ENCODE peak calls at places on chromosomes 16 and 17, in six cellular contexts. One of them, this sample, is unnamed.

GRCh38 chr17:81399481-81400153 is 4.4 kb downstream of the BAHCC1 start:
- DNase-seq in mesendoderm: no peak
- DNase-seq in IMR-90: no peak
- DNase-seq in neuronal stem cell: no peak
- DNase-seq in H9: no peak
- DNase-seq in H1: no peak
- DNase-seq in this sample: peak

GRCh38 chr16:23320695-23321094 is 18.6 kb downstream of the SCNN1B start:
- DNase-seq in mesendoderm: no peak
- DNase-seq in IMR-90: no peak
- DNase-seq in neuronal stem cell: no peak
- DNase-seq in H9: no peak
- DNase-seq in H1: no peak
- DNase-seq in this sample: no peak

GRCh38 chr16:48963306-48963705 is 318.3 kb downstream of the CBLN1 start:
- DNase-seq in mesendoderm: peak
- DNase-seq in IMR-90: peak
- DNase-seq in neuronal stem cell: no peak
- DNase-seq in H9: no peak
- DNase-seq in H1: no peak
- DNase-seq in this sample: peak

GRCh38 chr17:78226055-78226751 is 5.2 kb upstream of the TMEM235 start:
- DNase-seq in mesendoderm: no peak
- DNase-seq in IMR-90: no peak
- DNase-seq in neuronal stem cell: no peak
- DNase-seq in H9: no peak
- DNase-seq in H1: no peak
- DNase-seq in this sample: no peak

GRCh38 chr17:64128787-64129514 is 993 bp downstream of the ERN1 start:
- DNase-seq in mesendoderm: peak
- DNase-seq in IMR-90: no peak
- DNase-seq in neuronal stem cell: no peak
- DNase-seq in H9: peak
- DNase-seq in H1: no peak
- DNase-seq in this sample: peak

GRCh38 chr17:75771334-75772281 is 6.6 kb upstream of the GALK1 start:
- DNase-seq in mesendoderm: no peak
- DNase-seq in IMR-90: peak
- DNase-seq in neuronal stem cell: no peak
- DNase-seq in H9: peak
- DNase-seq in H1: no peak
- DNase-seq in this sample: peak

GRCh38 chr17:62987136-62987535 is 21.1 kb downstream of the TANC2 start:
- DNase-seq in mesendoderm: peak
- DNase-seq in IMR-90: no peak
- DNase-seq in neuronal stem cell: no peak
- DNase-seq in H9: peak
- DNase-seq in H1: no peak
- DNase-seq in this sample: no peak

GRCh38 chr16:83615981-83616380 is 191.8 kb upstream of the HSBP1 start:
- DNase-seq in mesendoderm: no peak
- DNase-seq in IMR-90: no peak
- DNase-seq in neuronal stem cell: no peak
- DNase-seq in H9: peak
- DNase-seq in H1: no peak
- DNase-seq in this sample: peak

GRCh38 chr17:21525464-21526130 is 149.4 kb downstream of the KCNJ12 start:
- DNase-seq in mesendoderm: no peak
- DNase-seq in IMR-90: no peak
- DNase-seq in neuronal stem cell: no peak
- DNase-seq in H9: no peak
- DNase-seq in H1: no peak
- DNase-seq in this sample: no peak

GRCh38 chr17:66275651-66276050 is 26.8 kb upstream of the PRKCA start:
- DNase-seq in mesendoderm: no peak
- DNase-seq in IMR-90: peak
- DNase-seq in neuronal stem cell: no peak
- DNase-seq in H9: no peak
- DNase-seq in H1: no peak
- DNase-seq in this sample: peak

GRCh38 chr17:27529230-27529796 is 73.1 kb downstream of the KSR1 start:
- DNase-seq in mesendoderm: no peak
- DNase-seq in IMR-90: peak
- DNase-seq in neuronal stem cell: no peak
- DNase-seq in H9: no peak
- DNase-seq in H1: no peak
- DNase-seq in this sample: peak

GRCh38 chr16:58614212-58614611 is 15.4 kb downstream of the CNOT1 start:
- DNase-seq in mesendoderm: no peak
- DNase-seq in IMR-90: peak
- DNase-seq in neuronal stem cell: no peak
- DNase-seq in H9: no peak
- DNase-seq in H1: no peak
- DNase-seq in this sample: peak

GRCh38 chr17:43877451-43878155 is 29.7 kb downstream of the MPP2 start:
- DNase-seq in mesendoderm: no peak
- DNase-seq in IMR-90: no peak
- DNase-seq in neuronal stem cell: no peak
- DNase-seq in H9: no peak
- DNase-seq in H1: no peak
- DNase-seq in this sample: no peak

GRCh38 chr17:58306131-58306951 is 22.3 kb downstream of the TSPOAP1 start:
- DNase-seq in mesendoderm: no peak
- DNase-seq in IMR-90: no peak
- DNase-seq in neuronal stem cell: no peak
- DNase-seq in H9: peak
- DNase-seq in H1: no peak
- DNase-seq in this sample: no peak

GRCh38 chr17:56322991-56323390 is 169.7 kb downstream of the ANKFN1 start:
- DNase-seq in mesendoderm: no peak
- DNase-seq in IMR-90: no peak
- DNase-seq in neuronal stem cell: no peak
- DNase-seq in H9: no peak
- DNase-seq in H1: no peak
- DNase-seq in this sample: no peak

GRCh38 chr16:83742076-83742475 is 65.7 kb upstream of the HSBP1 start:
- DNase-seq in mesendoderm: no peak
- DNase-seq in IMR-90: no peak
- DNase-seq in neuronal stem cell: no peak
- DNase-seq in H9: no peak
- DNase-seq in H1: no peak
- DNase-seq in this sample: no peak

GRCh38 chr17:17999364-18000007 is 26.8 kb downstream of the DRC3 start:
- DNase-seq in mesendoderm: no peak
- DNase-seq in IMR-90: peak
- DNase-seq in neuronal stem cell: no peak
- DNase-seq in H9: no peak
- DNase-seq in H1: no peak
- DNase-seq in this sample: peak

GRCh38 chr17:8611671-8612298 is 18.7 kb downstream of the MYH10 start:
- DNase-seq in mesendoderm: no peak
- DNase-seq in IMR-90: peak
- DNase-seq in neuronal stem cell: no peak
- DNase-seq in H9: no peak
- DNase-seq in H1: no peak
- DNase-seq in this sample: peak

GRCh38 chr16:54077412-54077821 is 209.2 kb downstream of the IRX3 start:
- DNase-seq in mesendoderm: peak
- DNase-seq in IMR-90: peak
- DNase-seq in neuronal stem cell: no peak
- DNase-seq in H9: no peak
- DNase-seq in H1: no peak
- DNase-seq in this sample: peak

GRCh38 chr16:84088695-84089395 is 27.9 kb downstream of the MBTPS1 start:
- DNase-seq in mesendoderm: peak
- DNase-seq in IMR-90: no peak
- DNase-seq in neuronal stem cell: no peak
- DNase-seq in H9: no peak
- DNase-seq in H1: no peak
- DNase-seq in this sample: peak

GRCh38 chr16:54493076-54493475 is 206.5 kb upstream of the IRX3 start:
- DNase-seq in mesendoderm: no peak
- DNase-seq in IMR-90: no peak
- DNase-seq in neuronal stem cell: no peak
- DNase-seq in H9: no peak
- DNase-seq in H1: no peak
- DNase-seq in this sample: peak

GRCh38 chr16:59148756-59149155 is 414.6 kb upstream of the GOT2 start:
- DNase-seq in mesendoderm: no peak
- DNase-seq in IMR-90: no peak
- DNase-seq in neuronal stem cell: no peak
- DNase-seq in H9: no peak
- DNase-seq in H1: no peak
- DNase-seq in this sample: no peak

DNA sequence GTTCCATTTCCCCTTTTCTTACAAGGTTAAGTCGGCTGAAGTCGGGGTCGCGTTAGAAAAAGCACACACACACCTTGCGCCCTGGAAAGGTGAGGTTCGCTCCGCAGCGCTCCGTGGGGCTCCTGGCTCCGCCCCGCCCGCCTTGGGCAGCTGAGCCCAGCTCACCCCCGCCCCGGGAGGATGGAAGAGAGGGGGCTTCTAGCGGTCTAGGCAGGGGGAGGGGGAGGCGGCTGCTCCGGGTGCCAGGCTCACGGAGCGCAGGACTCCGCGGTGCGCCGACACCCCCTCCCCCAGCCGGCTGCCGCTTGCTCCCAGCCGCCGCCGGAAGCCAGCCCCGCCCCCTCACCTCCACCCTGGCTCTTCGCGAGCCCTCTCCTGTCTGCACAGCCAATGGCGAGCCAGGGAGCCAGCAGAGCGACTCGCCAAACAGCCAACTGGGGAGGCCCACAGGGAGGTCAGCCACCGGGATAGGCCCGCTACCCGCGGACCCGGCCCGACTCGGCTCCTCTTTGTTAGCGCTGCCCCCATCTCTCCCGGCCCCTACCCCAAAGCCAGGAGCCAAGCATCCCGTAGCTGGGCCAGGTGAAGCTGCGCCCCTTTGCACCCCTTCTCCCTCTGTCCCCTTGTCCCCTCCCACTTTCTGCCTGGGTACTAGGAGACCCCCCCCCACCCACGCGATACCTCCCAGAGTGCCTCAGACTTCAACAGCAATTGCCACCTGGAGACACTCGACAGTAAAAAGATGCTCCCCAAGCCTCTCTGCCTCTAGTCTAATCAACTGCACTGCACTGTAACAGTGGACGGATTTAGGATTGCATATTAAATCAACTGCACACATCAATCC is 30.2 kb downstream of the FAM222B start:
- DNase-seq in mesendoderm: peak
- DNase-seq in IMR-90: peak
- DNase-seq in neuronal stem cell: peak
- DNase-seq in H9: peak
- DNase-seq in H1: peak
- DNase-seq in this sample: peak
- H2BK5ac ChIP-seq in mesendoderm: peak
- H2BK5ac ChIP-seq in IMR-90: peak
- H2BK5ac ChIP-seq in neuronal stem cell: no peak
- H2BK5ac ChIP-seq in H9: no peak
- H2BK5ac ChIP-seq in H1: peak
- H2BK5ac ChIP-seq in this sample: peak

DNA sequence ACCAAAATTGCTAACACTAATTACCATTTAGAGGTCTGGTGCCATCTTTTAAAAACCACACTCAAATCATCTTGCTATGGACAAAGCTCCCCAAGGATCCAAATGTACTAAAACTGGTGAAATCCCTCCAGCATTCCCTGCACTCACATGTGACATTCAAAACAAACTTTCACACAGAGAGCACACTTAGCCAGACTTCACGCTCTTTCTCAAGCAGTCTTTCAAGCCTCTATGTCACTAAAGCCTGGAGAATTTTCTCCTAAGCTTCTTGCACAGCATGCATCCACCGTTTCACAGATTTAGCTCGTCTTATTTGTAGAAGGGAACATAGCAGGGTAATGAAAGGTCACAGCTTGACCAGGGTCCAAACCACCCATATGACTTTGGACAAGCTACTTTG is 19.3 kb downstream of the CMTM3 start:
- DNase-seq in mesendoderm: peak
- DNase-seq in IMR-90: no peak
- DNase-seq in neuronal stem cell: no peak
- DNase-seq in H9: no peak
- DNase-seq in H1: no peak
- DNase-seq in this sample: no peak
- H2BK15ac ChIP-seq in mesendoderm: no peak
- H2BK15ac ChIP-seq in IMR-90: no peak
- H2BK15ac ChIP-seq in neuronal stem cell: no peak
- H2BK15ac ChIP-seq in H9: no peak
- H2BK15ac ChIP-seq in H1: no peak
- H2BK15ac ChIP-seq in this sample: no peak

DNA sequence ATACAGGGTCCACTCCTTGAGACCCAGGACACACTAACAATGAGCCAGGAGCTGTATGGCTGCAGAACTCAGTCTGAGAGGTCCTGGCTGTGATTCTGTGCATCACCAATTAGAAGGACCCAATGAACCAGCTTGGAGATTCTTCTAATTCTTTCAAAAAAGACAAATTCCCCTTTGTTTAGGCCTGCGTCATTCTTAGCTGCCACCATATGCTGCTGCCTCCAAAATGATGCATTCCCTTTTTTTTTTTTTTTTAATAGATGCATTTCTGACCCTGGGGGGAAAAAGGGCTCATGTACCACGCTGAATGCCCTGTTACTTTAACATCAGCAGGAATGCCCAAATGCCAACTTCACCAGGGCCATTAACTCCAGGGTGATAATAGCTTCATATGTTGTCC is 28.5 kb downstream of the EMP2 start:
- DNase-seq in mesendoderm: no peak
- DNase-seq in IMR-90: no peak
- DNase-seq in neuronal stem cell: no peak
- DNase-seq in H9: no peak
- DNase-seq in H1: no peak
- DNase-seq in this sample: no peak
- H2BK5ac ChIP-seq in mesendoderm: no peak
- H2BK5ac ChIP-seq in IMR-90: no peak
- H2BK5ac ChIP-seq in neuronal stem cell: no peak
- H2BK5ac ChIP-seq in H9: no peak
- H2BK5ac ChIP-seq in H1: no peak
- H2BK5ac ChIP-seq in this sample: no peak

DNA sequence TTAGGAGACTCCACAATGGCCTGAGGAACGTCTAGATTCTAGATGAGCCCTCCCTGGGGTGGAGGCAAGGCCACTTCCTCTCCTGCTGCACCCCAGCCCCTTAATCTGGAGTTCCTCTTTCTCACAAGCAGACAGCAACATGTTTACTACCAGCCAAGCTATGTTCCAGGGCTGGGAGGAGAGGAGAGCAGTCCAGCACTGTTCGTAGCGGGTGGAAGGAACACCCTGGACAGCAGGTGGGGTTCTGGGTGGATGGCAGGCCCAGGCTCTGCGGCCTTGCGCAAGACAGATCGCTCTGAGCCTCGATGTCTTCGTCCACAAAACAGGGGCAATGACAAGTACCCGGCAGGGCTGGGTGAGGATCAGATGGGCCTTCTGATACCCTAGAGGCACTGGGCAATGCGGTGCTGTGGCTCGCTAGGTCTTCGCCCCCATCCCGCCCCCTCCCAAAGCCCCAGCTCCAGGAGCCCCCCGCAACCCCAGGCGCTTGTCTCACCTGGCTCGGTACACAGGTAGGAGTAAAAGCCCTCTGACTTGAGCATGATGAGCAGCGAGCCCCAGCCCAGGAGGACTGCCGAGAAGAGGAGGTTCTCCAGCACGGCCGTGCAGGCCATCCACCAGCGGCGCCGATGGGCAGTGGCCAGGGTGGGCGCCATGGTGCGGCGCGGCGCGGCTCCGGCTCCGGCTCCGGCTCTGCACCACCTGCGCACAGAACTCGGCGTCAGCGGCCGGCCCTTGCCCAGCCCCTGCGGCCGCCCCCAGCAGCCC is 1.2 kb downstream of the SLC43A2 start:
- DNase-seq in mesendoderm: no peak
- DNase-seq in IMR-90: no peak
- DNase-seq in neuronal stem cell: no peak
- DNase-seq in H9: peak
- DNase-seq in H1: no peak
- DNase-seq in this sample: no peak
- H2BK15ac ChIP-seq in mesendoderm: no peak
- H2BK15ac ChIP-seq in IMR-90: no peak
- H2BK15ac ChIP-seq in neuronal stem cell: peak
- H2BK15ac ChIP-seq in H9: no peak
- H2BK15ac ChIP-seq in H1: peak
- H2BK15ac ChIP-seq in this sample: no peak